ENCODE peak calls at places on chromosomes 2 and 18, in nine cellular contexts. S is stomach, Z is SK-N-SH, W is K562, H is breast epithelium, B is HCT116, P is GM12892, R is spleen, J is sigmoid colon. E is an unnamed sample.

GRCh38 chr2:99680946-99681345 is 191.1 kb upstream of the REV1 start:
- DNase-seq in P (no peak), S (no peak), R (no peak), Z (no peak), W (no peak), B (no peak), H (no peak), J (no peak), E (no peak)

GRCh38 chr2:159157361-159158045 is 129.0 kb downstream of the WDSUB1 start:
- DNase-seq in R (no peak), W (no peak), B (no peak), P (no peak), S (no peak), J (no peak), Z (no peak), H (no peak), E (no peak)

GRCh38 chr2:215517391-215517790 is 81.5 kb upstream of the FN1 start:
- DNase-seq in B (no peak), J (no peak), P (no peak), Z (no peak), S (no peak), R (no peak), W (no peak), H (no peak), E (no peak)

GRCh38 chr2:217703102-217703501 is 299.7 kb downstream of the TNS1 start:
- DNase-seq in Z (no peak), B (no peak), J (no peak), S (no peak), R (no peak), W (no peak), P (no peak), H (no peak), E (no peak)

GRCh38 chr2:217901826-217902225 is 101.0 kb downstream of the TNS1 start:
- DNase-seq in P (no peak), H (no peak), B (no peak), J (peak), R (no peak), S (no peak), Z (no peak), W (no peak), E (no peak)

GRCh38 chr2:175815537-175815936 is 186.5 kb downstream of the LNPK start:
- DNase-seq in P (no peak), Z (no peak), B (no peak), S (no peak), J (no peak), W (no peak), R (no peak), H (no peak), E (no peak)

GRCh38 chr18:12032786-12033642 is 51.7 kb downstream of the IMPA2 start:
- DNase-seq in B (no peak), P (no peak), H (peak), S (no peak), W (no peak), R (no peak), J (peak), Z (no peak), E (no peak)

GRCh38 chr2:144083211-144083610 is 436.7 kb downstream of the ZEB2 start:
- DNase-seq in B (no peak), Z (no peak), S (no peak), R (no peak), P (no peak), W (no peak), J (no peak), H (no peak), E (peak)

GRCh38 chr2:177295479-177295878 is 31.0 kb upstream of the NFE2L2 start:
- DNase-seq in B (no peak), Z (no peak), H (no peak), R (no peak), J (no peak), W (no peak), P (no peak), S (no peak), E (no peak)

GRCh38 chr2:67841711-67842110 is 221.1 kb downstream of the C1D start:
- DNase-seq in P (no peak), J (no peak), S (no peak), R (no peak), Z (no peak), W (no peak), H (no peak), B (no peak), E (no peak)

GRCh38 chr2:241809383-241810303 is 650 bp downstream of the NEU4 start:
- DNase-seq in H (no peak), P (peak), R (peak), S (no peak), Z (peak), W (no peak), B (no peak), J (no peak), E (no peak)

GRCh38 chr2:180268006-180268405 is 260.9 kb upstream of the CWC22 start:
- DNase-seq in Z (no peak), J (no peak), H (no peak), P (no peak), S (no peak), R (no peak), B (no peak), W (no peak), E (no peak)

GRCh38 chr2:163255086-163255485 is 416.5 kb upstream of the KCNH7 start:
- DNase-seq in H (no peak), J (no peak), B (no peak), Z (no peak), S (no peak), P (no peak), R (no peak), W (no peak), E (no peak)

GRCh38 chr2:32559136-32559535 is 68.7 kb upstream of the TTC27 start:
- DNase-seq in W (no peak), R (no peak), J (peak), B (no peak), S (no peak), H (no peak), Z (no peak), P (no peak), E (no peak)

GRCh38 chr2:44897406-44897805 is 44.1 kb upstream of the SIX3 start:
- DNase-seq in P (no peak), B (no peak), H (no peak), S (no peak), W (no peak), J (no peak), R (no peak), Z (no peak), E (no peak)

GRCh38 chr2:9010866-9011265 is 7.4 kb upstream of the MBOAT2 start:
- DNase-seq in W (no peak), P (no peak), R (no peak), B (no peak), J (no peak), Z (no peak), S (no peak), H (no peak), E (no peak)

GRCh38 chr2:39511219-39511785 is 74.2 kb upstream of the MAP4K3 start:
- DNase-seq in R (no peak), W (peak), B (no peak), H (peak), P (no peak), Z (no peak), S (no peak), J (no peak), E (no peak)

GRCh38 chr2:218452079-218452478 is 33.2 kb downstream of the VIL1 start:
- DNase-seq in S (no peak), Z (no peak), R (no peak), H (no peak), P (no peak), B (no peak), J (no peak), W (no peak), E (no peak)

GRCh38 chr2:120955427-120955826 is 219.8 kb downstream of the GLI2 start:
- DNase-seq in B (no peak), J (no peak), W (no peak), R (no peak), P (no peak), Z (no peak), S (no peak), H (no peak), E (no peak)

GRCh38 chr2:38113999-38114708 is 38.2 kb upstream of the CYP1B1 start:
- DNase-seq in B (no peak), H (no peak), P (no peak), S (no peak), Z (no peak), J (no peak), R (no peak), W (no peak), E (peak)

GRCh38 chr2:48508461-48509124 is 21.4 kb upstream of the STON1 start:
- DNase-seq in H (no peak), B (no peak), Z (no peak), S (no peak), J (no peak), P (no peak), R (no peak), W (peak), E (no peak)

GRCh38 chr2:53476800-53477199 is 290.8 kb upstream of the CHAC2 start:
- DNase-seq in J (no peak), W (no peak), R (no peak), S (no peak), P (no peak), H (no peak), B (no peak), Z (no peak), E (no peak)

GRCh38 chr18:39672171-39672570 is 2106.6 kb upstream of the CELF4 start:
- DNase-seq in S (no peak), R (no peak), B (no peak), W (no peak), P (no peak), H (no peak), Z (no peak), J (no peak), E (no peak)

GRCh38 chr18:3529597-3529996 is 79.6 kb downstream of the TGIF1 start:
- DNase-seq in J (no peak), Z (no peak), S (no peak), P (no peak), B (no peak), H (no peak), W (no peak), R (no peak), E (no peak)

GRCh38 chr2:207772081-207772843 is 2.6 kb upstream of the FZD5 start:
- DNase-seq in R (no peak), B (no peak), P (no peak), Z (no peak), J (no peak), H (no peak), W (peak), S (no peak), E (no peak)

GRCh38 chr2:174835797-174836255 is 71.6 kb upstream of the CHRNA1 start:
- DNase-seq in Z (no peak), W (no peak), J (no peak), S (no peak), R (no peak), P (no peak), H (no peak), B (no peak), E (no peak)

GRCh38 chr18:56030060-56030459 is 442.1 kb upstream of the TCF4 start:
- DNase-seq in B (no peak), H (no peak), J (no peak), W (no peak), S (no peak), P (no peak), R (no peak), Z (no peak), E (no peak)

GRCh38 chr2:18178736-18179349 is 300.4 kb downstream of the KCNS3 start:
- DNase-seq in H (no peak), W (peak), B (peak), Z (peak), P (peak), S (peak), R (no peak), J (no peak), E (no peak)

GRCh38 chr2:224722777-224723176 is 6.6 kb upstream of the CCDC195 start:
- DNase-seq in W (no peak), S (no peak), B (no peak), H (no peak), P (no peak), J (no peak), Z (no peak), R (no peak), E (no peak)

GRCh38 chr2:120442923-120443571 is 97.1 kb downstream of the INHBB start:
- DNase-seq in Z (no peak), R (peak), S (peak), J (peak), P (peak), W (peak), H (peak), B (peak), E (peak)

GRCh38 chr2:32553829-32554432 is 73.9 kb upstream of the TTC27 start:
- DNase-seq in S (no peak), Z (peak), R (no peak), J (no peak), H (no peak), B (peak), P (no peak), W (peak), E (no peak)

GRCh38 chr2:60608679-60609078 is 55.2 kb upstream of the BCL11A start:
- DNase-seq in S (no peak), B (no peak), Z (no peak), W (no peak), R (no peak), P (no peak), H (no peak), J (no peak), E (no peak)

GRCh38 chr2:16105178-16105663 is 164.9 kb downstream of the MYCN start:
- DNase-seq in P (no peak), R (no peak), H (no peak), S (no peak), J (no peak), B (no peak), Z (no peak), W (no peak), E (no peak)

GRCh38 chr2:109526442-109526970 is 87.3 kb downstream of the SEPTIN10 start:
- DNase-seq in W (no peak), S (no peak), B (no peak), H (no peak), P (no peak), J (peak), R (peak), Z (no peak), E (peak)

GRCh38 chr18:58863539-58864145 is 1.0 kb upstream of the ZNF532 start:
- DNase-seq in S (peak), B (no peak), H (no peak), P (peak), J (peak), Z (peak), R (peak), W (no peak), E (peak)

GRCh38 chr2:216183459-216183858 is 74.3 kb downstream of the XRCC5 start:
- DNase-seq in H (no peak), Z (no peak), P (no peak), W (no peak), B (no peak), J (no peak), S (no peak), R (no peak), E (no peak)

GRCh38 chr2:120722211-120722602 is 13.5 kb upstream of the GLI2 start:
- DNase-seq in R (peak), Z (no peak), J (no peak), W (no peak), B (no peak), H (no peak), P (no peak), S (peak), E (peak)

GRCh38 chr2:142165790-142166189 is 35.0 kb upstream of the LRP1B start:
- DNase-seq in Z (peak), P (no peak), J (no peak), W (no peak), R (no peak), S (no peak), H (no peak), B (peak), E (no peak)

GRCh38 chr2:207337234-207338219 is 171.8 kb upstream of the KLF7 start:
- DNase-seq in P (no peak), B (peak), Z (no peak), R (no peak), W (peak), J (no peak), H (no peak), S (no peak), E (no peak)

GRCh38 chr2:208466133-208466919 is 59.7 kb downstream of the PTH2R start:
- DNase-seq in Z (peak), J (no peak), P (no peak), S (no peak), B (peak), W (peak), H (no peak), R (no peak), E (no peak)

DNA sequence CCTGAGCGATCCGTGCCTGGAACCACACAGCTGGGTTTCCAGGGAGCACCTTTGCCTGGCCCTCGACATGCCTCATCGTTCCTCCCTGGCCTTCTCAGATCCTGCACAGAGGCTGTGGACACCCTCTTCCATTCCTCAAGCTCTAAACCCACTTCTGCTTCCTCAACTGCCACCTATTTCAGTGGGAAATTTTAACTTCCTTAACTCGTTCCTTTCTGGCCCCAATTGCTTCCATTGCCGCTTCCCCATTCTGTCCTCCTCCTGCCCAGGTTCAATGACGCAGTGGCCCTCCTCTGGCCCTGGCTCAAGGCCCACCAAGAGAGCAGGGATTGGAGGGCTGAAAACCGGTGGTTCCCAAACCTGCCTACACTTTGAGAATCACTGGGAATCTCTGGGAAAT is 4.8 kb upstream of the B3GNT7 start:
- DNase-seq in Z (no peak), H (no peak), R (no peak), B (no peak), J (no peak), W (no peak), P (no peak), S (no peak), E (no peak)
- TF ChIP-seq POLR2AphosphoS5 in Z (no peak), H (no peak), R (no peak), B (no peak), J (no peak), W (no peak), P (no peak), S (no peak), E (no peak)

GRCh38 chr2:105327690-105328089 is 1.8 kb downstream of the TGFBRAP1 start:
- DNase-seq in H (no peak), P (no peak), W (no peak), S (no peak), B (no peak), Z (no peak), J (no peak), R (no peak), E (no peak)

GRCh38 chr2:105324732-105325131 is 4.8 kb downstream of the TGFBRAP1 start:
- DNase-seq in P (no peak), J (no peak), W (no peak), Z (no peak), S (no peak), R (no peak), H (peak), B (no peak), E (no peak)

GRCh38 chr2:105328281-105329196 is 996 bp downstream of the TGFBRAP1 start:
- DNase-seq in H (no peak), P (no peak), Z (no peak), R (peak), S (peak), B (no peak), J (peak), W (no peak), E (peak)

GRCh38 chr2:105323117-105323516 is 6.4 kb downstream of the TGFBRAP1 start:
- DNase-seq in P (no peak), S (no peak), J (no peak), H (no peak), W (no peak), B (no peak), Z (no peak), R (no peak), E (no peak)

GRCh38 chr2:105325389-105325963 is 4.1 kb downstream of the TGFBRAP1 start:
- DNase-seq in S (no peak), W (no peak), R (no peak), Z (no peak), B (no peak), H (no peak), J (no peak), P (no peak), E (no peak)
- TF ChIP-seq POLR2AphosphoS5 in S (no peak), W (no peak), R (no peak), Z (no peak), B (no peak), H (no peak), J (no peak), P (no peak), E (no peak)

DNA sequence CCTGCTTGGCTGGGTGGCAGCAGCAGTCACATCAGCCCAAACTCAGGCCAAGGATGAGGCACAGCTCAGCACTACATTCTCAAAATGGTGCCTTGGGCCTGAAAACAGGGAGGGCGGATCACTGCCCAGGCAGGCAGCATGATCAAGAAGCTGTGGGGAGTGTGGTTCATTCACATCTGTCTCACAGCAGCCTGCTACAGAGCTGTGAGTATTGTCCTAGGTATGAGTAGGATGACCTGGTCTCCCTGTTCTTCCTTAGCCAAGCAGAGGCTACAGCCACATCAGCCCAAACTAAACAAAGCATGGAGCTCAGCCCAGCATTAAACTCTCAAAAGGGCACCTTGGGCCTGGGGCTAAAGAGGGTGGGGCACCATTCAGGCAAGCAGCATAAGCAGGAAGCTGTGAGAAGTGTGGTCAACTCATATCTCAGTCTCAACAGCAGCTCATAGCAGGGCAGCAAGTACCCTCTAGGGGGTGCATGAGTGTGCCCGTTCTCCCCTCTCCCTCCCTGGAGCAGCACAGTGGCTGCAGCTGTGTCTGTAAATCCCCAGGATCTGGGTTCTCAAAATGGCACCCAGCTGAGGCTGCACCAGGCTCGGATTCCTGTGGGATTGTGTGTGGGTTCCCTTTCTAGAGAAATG is 139.6 kb downstream of the TRABD2A start:
- DNase-seq in J (no peak), P (peak), S (peak), B (peak), R (peak), H (no peak), W (peak), Z (peak), E (peak)
- TF ChIP-seq POLR2AphosphoS5 in J (no peak), P (no peak), S (no peak), B (no peak), R (no peak), H (no peak), W (no peak), Z (no peak), E (no peak)

GRCh38 chr18:37453754-37454153 is 111.8 kb downstream of the CELF4 start:
- DNase-seq in R (no peak), W (no peak), B (no peak), H (no peak), S (no peak), Z (no peak), P (no peak), J (no peak), E (no peak)

GRCh38 chr18:37452015-37452414 is 113.6 kb downstream of the CELF4 start:
- DNase-seq in W (no peak), S (no peak), P (no peak), H (no peak), B (no peak), J (no peak), Z (no peak), R (no peak), E (no peak)

GRCh38 chr18:37450434-37451133 is 115.0 kb downstream of the CELF4 start:
- DNase-seq in W (no peak), P (no peak), Z (peak), J (peak), S (no peak), H (no peak), R (no peak), B (no peak), E (peak)

GRCh38 chr18:37451239-37451825 is 114.3 kb downstream of the CELF4 start:
- DNase-seq in H (no peak), W (no peak), S (no peak), R (no peak), B (no peak), Z (no peak), J (no peak), P (no peak), E (no peak)

DNA sequence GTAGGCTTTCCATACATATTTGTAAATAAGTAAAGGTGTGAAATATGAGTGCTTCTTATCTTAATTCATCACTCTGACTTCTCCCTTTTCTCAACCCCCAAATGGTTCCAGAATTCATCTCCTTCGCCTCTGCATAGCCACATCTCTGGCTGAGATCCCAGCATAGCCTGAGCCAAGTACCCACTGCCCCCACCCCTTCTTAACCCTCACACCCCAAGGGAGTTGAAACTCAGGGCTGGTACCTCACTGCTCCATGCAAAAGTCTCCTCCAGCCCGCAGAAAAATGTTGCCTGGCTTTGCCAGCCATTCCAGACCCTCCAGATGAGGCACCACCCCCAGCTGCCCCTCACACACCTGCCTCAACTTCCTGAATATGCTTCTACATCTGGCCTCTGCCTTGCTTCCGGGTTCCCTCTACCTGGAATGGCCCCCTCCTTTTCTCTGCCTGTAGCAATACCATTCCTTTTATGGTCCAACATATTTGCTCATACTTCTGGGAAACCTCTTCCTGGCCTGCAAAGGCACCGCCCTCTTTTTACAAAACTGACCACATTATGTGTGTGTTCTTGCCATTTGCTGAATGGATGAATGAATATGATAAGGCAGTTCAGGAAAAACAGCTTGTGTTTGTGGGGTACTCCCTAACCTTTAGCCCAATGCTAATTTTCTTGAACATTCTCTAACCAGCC is 112.8 kb downstream of the CELF4 start:
- DNase-seq in B (no peak), W (no peak), J (no peak), H (peak), S (no peak), Z (no peak), R (no peak), P (no peak), E (peak)
- TF ChIP-seq POLR2AphosphoS5 in B (no peak), W (no peak), J (no peak), H (peak), S (no peak), Z (no peak), R (no peak), P (no peak), E (no peak)

E was measured in upper lobe of left lung.